ENCODE peak calls at places on chromosomes 13 and 19, in ten cellular contexts. U is hepatocyte; Q is thoracic aorta; X is naive thymus-derived CD4-positive, alpha-beta T cell; W is neural progenitor cell; H is OCI-LY7; V is transverse colon; Z is IMR-90; K is tibial nerve; S is endodermal cell. G is an unnamed sample.

GRCh38 chr13:30692108-30692507 is 43.2 kb upstream of the ALOX5AP start:
- DNase-seq in W (no peak), Q (no peak), K (no peak), V (no peak), H (no peak), Z (no peak), U (no peak), S (no peak), X (no peak), G (no peak)

GRCh38 chr19:55666343-55667005 is 8.6 kb upstream of the EPN1 start:
- DNase-seq in K (no peak), Z (no peak), U (no peak), S (no peak), X (no peak), W (no peak), H (no peak), Q (no peak), V (no peak), G (no peak)

GRCh38 chr19:47239610-47240296 is 8.8 kb upstream of the BBC3 start:
- DNase-seq in W (peak; percentile 89), Z (peak; percentile 47), X (peak; percentile 75), H (no peak), Q (no peak), K (no peak), U (peak; percentile 69), S (peak; percentile 87), V (peak; percentile 59), G (peak; percentile 71)

GRCh38 chr19:50556236-50557008 is 11.8 kb downstream of the LRRC4B start:
- DNase-seq in K (peak; percentile 28), W (peak; percentile 95), H (peak; percentile 82), X (peak; percentile 69), Q (no peak), S (peak; percentile 99), U (peak; percentile 92), V (peak; percentile 71), Z (peak; percentile 59), G (peak; percentile 86)

GRCh38 chr19:45739498-45740439 is 6.5 kb downstream of the MEIOSIN start:
- DNase-seq in K (no peak), V (no peak), Z (no peak), Q (no peak), U (no peak), X (no peak), S (no peak), H (no peak), W (no peak), G (no peak)

GRCh38 chr13:44578064-44578394 is 1.9 kb upstream of the TSC22D1 start:
- DNase-seq in S (no peak), H (no peak), Z (no peak), V (no peak), Q (no peak), W (no peak), X (no peak), K (no peak), U (no peak), G (no peak)

GRCh38 chr19:2613507-2614295 is 88.8 kb downstream of the GNG7 start:
- DNase-seq in V (peak; percentile 50), W (peak; percentile 57), H (peak; percentile 92), U (peak; percentile 66), Q (no peak), S (peak; percentile 86), X (peak; percentile 51), Z (peak; percentile 12), K (no peak), G (peak; percentile 55)

GRCh38 chr13:105847532-105848295 is 687.7 kb downstream of the EFNB2 start:
- DNase-seq in V (no peak), X (no peak), Z (peak; percentile 12), H (no peak), S (no peak), Q (no peak), U (peak; percentile 14), K (no peak), W (no peak), G (no peak)

GRCh38 chr19:11200931-11201330 is 3.6 kb upstream of the KANK2 start:
- DNase-seq in Z (no peak), X (no peak), W (no peak), V (no peak), K (no peak), H (no peak), U (no peak), S (no peak), Q (no peak), G (no peak)

GRCh38 chr13:23510979-23511735 is 59.1 kb upstream of the TNFRSF19 start:
- DNase-seq in K (no peak), X (no peak), Q (no peak), S (peak; percentile 53), U (peak; percentile 57), V (no peak), W (peak; percentile 54), Z (peak; percentile 75), H (peak; percentile 16), G (peak; percentile 51)

GRCh38 chr13:86051134-86052103 is 252.2 kb upstream of the SLITRK6 start:
- DNase-seq in X (no peak), Z (no peak), U (peak; percentile 8), H (no peak), K (no peak), Q (no peak), V (peak; percentile 27), W (no peak), S (peak; percentile 54), G (no peak)

DNA sequence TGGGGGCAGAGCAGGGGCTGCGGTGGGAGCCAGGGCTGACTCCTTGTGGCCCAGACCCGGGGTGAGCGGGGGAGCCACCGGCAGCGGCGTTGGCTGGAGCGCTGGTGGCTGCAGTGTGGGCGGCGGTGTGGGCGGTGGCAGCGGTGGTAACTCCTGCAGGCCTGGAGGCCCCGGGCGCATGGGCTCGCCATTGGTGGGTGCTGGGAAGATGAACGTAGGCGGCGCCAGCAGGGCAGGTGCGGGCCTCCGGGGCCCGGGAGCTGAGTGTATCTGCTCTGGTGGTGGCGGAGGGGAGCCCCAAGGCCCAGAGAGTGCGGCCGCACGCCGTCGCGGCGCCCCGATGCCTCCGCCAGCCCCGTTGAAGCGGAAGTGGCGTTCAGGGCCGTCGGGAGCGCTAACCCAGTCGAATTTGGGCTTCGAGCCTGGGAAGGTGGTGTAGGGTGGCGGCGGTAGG is 2.0 kb downstream of the GGN start:
- DNase-seq in Q (no peak), W (peak; percentile 27), S (peak; percentile 87), X (no peak), V (no peak), Z (no peak), U (no peak), K (no peak), H (no peak), G (no peak)
- H3K36me3 ChIP-seq in Q (peaks cover 30% of the 10 kb centered on the region), W (no peaks in the 10 kb centered on the region), S (peaks cover 30% of the 10 kb centered on the region), X (peaks cover 45% of the 10 kb centered on the region), V (no peaks in the 10 kb centered on the region), Z (peaks cover 35% of the 10 kb centered on the region), U (no peaks in the 10 kb centered on the region), K (peaks cover 15% of the 10 kb centered on the region), H (peaks cover 35% of the 10 kb centered on the region), G (peaks cover 38% of the 10 kb centered on the region)

GRCh38 chr19:7461841-7462629 is 26.8 kb downstream of the PEX11G start:
- DNase-seq in Q (no peak), X (no peak), U (no peak), H (no peak), S (peak; percentile 78), W (peak; percentile 23), K (no peak), V (no peak), Z (no peak), G (no peak)

GRCh38 chr19:7460562-7460966 is 28.3 kb downstream of the PEX11G start:
- DNase-seq in K (no peak), Z (peak; percentile 44), U (no peak), H (no peak), S (no peak), V (no peak), Q (no peak), W (no peak), X (no peak), G (no peak)

GRCh38 chr19:7459773-7460172 is 29.1 kb downstream of the PEX11G start:
- DNase-seq in K (no peak), S (no peak), X (no peak), V (no peak), U (no peak), W (no peak), Z (no peak), Q (no peak), H (no peak), G (no peak)

GRCh38 chr19:7467009-7467989 is 21.5 kb downstream of the PEX11G start:
- DNase-seq in Q (no peak), S (no peak), H (no peak), Z (no peak), U (no peak), W (no peak), V (no peak), X (no peak), K (no peak), G (no peak)

GRCh38 chr19:7463575-7463974 is 25.3 kb downstream of the PEX11G start:
- DNase-seq in S (no peak), V (no peak), Q (no peak), X (no peak), W (no peak), Z (no peak), U (no peak), H (no peak), K (no peak), G (no peak)
- H3K27ac ChIP-seq in S (no peak overlapping the region), V (no peak overlapping the region), Q (no peak overlapping the region), X (no peak overlapping the region), W (no peak overlapping the region), Z (no peak overlapping the region), U (no peak overlapping the region), H (no peak overlapping the region), K (no peak overlapping the region), G (no peak overlapping the region)

GRCh38 chr19:13761423-13761822 is 2.9 kb upstream of the MRI1 start:
- DNase-seq in H (no peak), Q (no peak), W (no peak), V (no peak), S (no peak), X (no peak), U (no peak), K (no peak), Z (no peak), G (no peak)
- H3K36me3 ChIP-seq in H (peaks cover 72% of the 10 kb centered on the region), Q (peaks cover 56% of the 10 kb centered on the region), W (no peaks in the 10 kb centered on the region), V (no peaks in the 10 kb centered on the region), S (peaks cover 54% of the 10 kb centered on the region), X (peaks cover 54% of the 10 kb centered on the region), U (no peaks in the 10 kb centered on the region), K (peaks cover 4% of the 10 kb centered on the region), Z (peaks cover 66% of the 10 kb centered on the region), G (peaks cover 54% of the 10 kb centered on the region)

GRCh38 chr19:17111766-17112165 is 36.2 kb downstream of the MYO9B start:
- DNase-seq in X (no peak), H (no peak), Q (no peak), U (no peak), W (no peak), K (no peak), V (no peak), S (no peak), Z (no peak), G (no peak)

GRCh38 chr19:17112700-17113099 is 37.1 kb downstream of the MYO9B start:
- DNase-seq in S (no peak), X (no peak), Z (no peak), H (no peak), W (no peak), Q (no peak), K (no peak), V (no peak), U (no peak), G (no peak)

GRCh38 chr19:17113127-17113785 is 37.7 kb downstream of the MYO9B start:
- DNase-seq in K (no peak), S (no peak), X (no peak), W (no peak), U (no peak), Q (no peak), H (no peak), Z (no peak), V (no peak), G (no peak)

GRCh38 chr19:17110599-17110966 is 35.0 kb downstream of the MYO9B start:
- DNase-seq in H (no peak), Q (no peak), V (no peak), S (no peak), W (no peak), X (no peak), U (no peak), Z (no peak), K (no peak), G (no peak)

GRCh38 chr19:17112271-17112670 is 36.7 kb downstream of the MYO9B start:
- DNase-seq in U (no peak), K (no peak), Q (no peak), S (no peak), V (no peak), H (no peak), Z (no peak), W (no peak), X (no peak), G (no peak)
- H3K27ac ChIP-seq in U (no peak overlapping the region), K (peak overlapping the region; percentile 55), Q (peak overlapping the region; percentile 61), S (no peak overlapping the region), V (peak overlapping the region; percentile 64), H (no peak overlapping the region), Z (no peak overlapping the region), W (no peak overlapping the region), X (no peak overlapping the region), G (no peak overlapping the region)

G was measured in A673.